ENCODE peak calls at places on chromosomes 7 and 10, in five cellular contexts. O is K562, W is H1, R is GM12878, G is HepG2. Q is an unnamed sample.

GRCh38 chr7:43505412-43505811 is 77.5 kb upstream of the STK17A start:
- DNase-seq in O (no peak), W (no peak), R (no peak), G (peak; percentile 68), Q (no peak)

GRCh38 chr7:128164061-128164954 is 76.8 kb upstream of the LEP start:
- DNase-seq in O (no peak), W (no peak), R (no peak), G (no peak), Q (peak; percentile 55)

GRCh38 chr7:100753750-100754149 is 20.4 kb downstream of the ZAN start:
- DNase-seq in O (no peak), W (no peak), R (no peak), G (no peak), Q (no peak)

GRCh38 chr10:6667150-6667549 is 87.1 kb upstream of the PRKCQ start:
- DNase-seq in O (no peak), W (no peak), R (no peak), G (no peak), Q (no peak)

GRCh38 chr10:17891435-17891834 is 60.3 kb upstream of the SLC39A12 start:
- DNase-seq in O (no peak), W (no peak), R (no peak), G (no peak), Q (no peak)

GRCh38 chr10:50367732-50368131 is 116.4 kb upstream of the ASAH2 start:
- DNase-seq in O (peak; percentile 60), W (no peak), R (no peak), G (peak; percentile 35), Q (peak; percentile 31)

GRCh38 chr7:151695856-151696555 is 176.3 kb upstream of the RHEB start:
- DNase-seq in O (no peak), W (no peak), R (no peak), G (no peak), Q (no peak)

GRCh38 chr7:16739863-16740622 is 13.5 kb upstream of the TSPAN13 start:
- DNase-seq in O (peak; percentile 92), W (no peak), R (no peak), G (no peak), Q (peak; percentile 24)

GRCh38 chr7:65438593-65438992 is 64.9 kb downstream of the ZNF92 start:
- DNase-seq in O (no peak), W (no peak), R (no peak), G (no peak), Q (peak; percentile 32)
- TF ChIP-seq SRF in O (no peak), W (no peak), R (no peak), G (no peak), Q (no peak)

DNA sequence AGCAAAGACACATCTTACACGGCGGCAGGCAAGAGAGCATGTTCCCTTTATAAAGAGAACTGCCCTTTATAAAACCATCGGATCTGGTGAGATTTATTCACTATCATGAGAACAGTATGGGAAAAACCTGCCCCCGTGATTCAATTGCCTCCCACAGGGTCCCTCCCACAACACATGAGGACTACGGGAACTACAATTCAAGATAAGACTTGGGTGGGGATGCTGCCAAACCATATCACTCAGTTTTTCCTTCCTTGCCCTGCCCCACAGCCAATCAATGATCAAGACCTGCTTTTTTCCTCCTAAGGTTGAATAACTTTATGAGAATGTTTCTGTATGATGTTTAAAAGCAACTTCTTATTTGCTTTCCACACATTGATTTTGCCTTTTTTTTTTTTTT is 3.1 kb upstream of the PTPRE start:
- DNase-seq in O (no peak), W (no peak), R (no peak), G (no peak), Q (no peak)
- TF ChIP-seq CEBPB in O (no peak), W (no peak), R (no peak), G (no peak), Q (no peak)

GRCh38 chr7:26179422-26179821 is 21.1 kb downstream of the HNRNPA2B1 start:
- DNase-seq in O (no peak), W (no peak), R (no peak), G (no peak), Q (no peak)

GRCh38 chr7:26181474-26182227 is 18.9 kb downstream of the HNRNPA2B1 start:
- DNase-seq in O (no peak), W (no peak), R (no peak), G (no peak), Q (no peak)

GRCh38 chr7:26182283-26182682 is 18.3 kb downstream of the HNRNPA2B1 start:
- DNase-seq in O (no peak), W (no peak), R (no peak), G (no peak), Q (no peak)

GRCh38 chr7:26179826-26180497 is 20.6 kb downstream of the HNRNPA2B1 start:
- DNase-seq in O (no peak), W (no peak), R (no peak), G (no peak), Q (no peak)

DNA sequence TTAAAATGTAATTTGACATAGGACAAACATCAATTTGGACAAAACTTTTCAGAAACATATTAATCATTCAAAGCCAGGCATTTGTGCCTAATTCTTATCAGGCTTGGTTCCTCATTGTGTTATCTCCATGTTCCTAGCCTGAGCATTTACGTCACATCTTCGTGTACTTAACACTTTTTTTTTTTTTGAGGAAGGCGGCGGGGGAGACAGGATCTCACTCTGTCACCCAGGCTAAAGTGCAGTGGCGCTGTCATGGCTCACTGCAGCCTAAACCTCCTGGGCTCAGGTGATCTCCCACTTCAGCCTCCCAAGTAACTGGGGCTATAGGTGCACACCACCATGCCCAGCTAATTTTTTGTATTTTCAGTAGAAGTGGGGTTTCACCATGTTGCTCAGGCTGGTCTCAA is 19.8 kb downstream of the HNRNPA2B1 start:
- DNase-seq in O (peak; percentile 61), W (no peak), R (no peak), G (no peak), Q (no peak)
- TF ChIP-seq SRF in O (no peak), W (no peak), R (no peak), G (no peak), Q (no peak)

GRCh38 chr7:139118803-139119485 is 9.4 kb upstream of the ZC3HAV1 start:
- DNase-seq in O (peak; percentile 81), W (no peak), R (peak; percentile 75), G (no peak), Q (no peak)
- TF ChIP-seq CEBPB in O (no peak), W (no peak), R (no peak), G (no peak), Q (no peak)

DNA sequence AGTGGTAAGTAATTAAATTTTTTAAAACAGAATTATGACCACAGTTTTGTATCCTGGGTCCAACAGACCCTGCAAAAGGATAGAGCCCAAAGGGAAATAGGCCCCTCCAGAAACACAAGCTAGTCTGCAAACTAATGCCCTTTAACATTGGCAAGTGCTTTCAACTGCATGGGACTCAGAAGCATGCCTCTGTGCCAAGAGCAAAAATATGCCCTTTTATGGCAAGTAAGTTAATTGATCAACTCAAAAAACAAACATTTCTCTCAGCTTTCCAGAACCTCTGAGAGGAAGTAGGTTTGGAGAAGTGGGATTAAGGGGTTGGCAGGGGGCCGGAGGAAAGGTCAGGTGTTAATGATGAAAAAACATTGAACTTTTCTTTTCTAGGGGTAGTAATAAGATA is 186.6 kb upstream of the PRSS1 start:
- DNase-seq in O (no peak), W (no peak), R (no peak), G (no peak), Q (no peak)
- TF ChIP-seq SRF in O (no peak), W (no peak), R (no peak), G (peak; percentile 63), Q (no peak)

GRCh38 chr10:4170181-4170580 is 385.2 kb upstream of the KLF6 start:
- DNase-seq in O (no peak), W (no peak), R (no peak), G (no peak), Q (no peak)

GRCh38 chr10:4170633-4171314 is 385.8 kb upstream of the KLF6 start:
- DNase-seq in O (no peak), W (no peak), R (peak; percentile 1), G (no peak), Q (no peak)

GRCh38 chr10:4177826-4178225 is 392.8 kb upstream of the KLF6 start:
- DNase-seq in O (no peak), W (no peak), R (no peak), G (no peak), Q (no peak)

GRCh38 chr10:4176500-4177281 is 391.7 kb upstream of the KLF6 start:
- DNase-seq in O (no peak), W (no peak), R (peak; percentile 8), G (no peak), Q (no peak)

GRCh38 chr10:4174197-4174596 is 389.2 kb upstream of the KLF6 start:
- DNase-seq in O (no peak), W (peak; percentile 29), R (no peak), G (peak; percentile 7), Q (no peak)
- TF ChIP-seq CEBPB in O (no peak), W (no peak), R (no peak), G (no peak), Q (no peak)

Q was measured in HCT116.